ENCODE peak calls at places on chromosomes 11 and 22, in nine cellular contexts. R, B, F, E, V, K, N, S and M are unnamed samples.

GRCh38 chr11:102306048-102306575 is 11.2 kb upstream of the BIRC3 start:
- DNase-seq in R (peak; percentile 32), B (no peak), F (no peak), E (no peak), V (no peak), K (peak; percentile 81), N (no peak), S (no peak), M (no peak)

GRCh38 chr11:72676874-72677341 is 2.7 kb upstream of the PDE2A start:
- DNase-seq in R (peak; percentile 75), B (peak; percentile 37), F (no peak), E (peak; percentile 46), V (peak; percentile 47), K (peak; percentile 58), N (peak; percentile 67), S (peak; percentile 85), M (no peak)

GRCh38 chr22:49760280-49760629 is 67.4 kb downstream of the BRD1 start:
- DNase-seq in R (no peak), B (no peak), F (no peak), E (no peak), V (no peak), K (no peak), N (no peak), S (no peak), M (no peak)

GRCh38 chr11:117570701-117571100 is 226.3 kb downstream of the DSCAML1 start:
- DNase-seq in R (peak; percentile 22), B (no peak), F (peak; percentile 61), E (no peak), V (no peak), K (no peak), N (no peak), S (peak; percentile 33), M (no peak)

GRCh38 chr22:20267441-20268288 is 453 bp downstream of the RTN4R start:
- DNase-seq in R (peak; percentile 54), B (no peak), F (no peak), E (no peak), V (no peak), K (peak; percentile 45), N (no peak), S (no peak), M (no peak)

GRCh38 chr11:123174196-123175183 is 20.6 kb downstream of the CLMP start:
- DNase-seq in R (peak; percentile 32), B (no peak), F (peak; percentile 93), E (peak; percentile 92), V (no peak), K (peak; percentile 65), N (peak; percentile 72), S (no peak), M (peak; percentile 98)

GRCh38 chr11:70542406-70542805 is 144.1 kb downstream of the CTTN start:
- DNase-seq in R (no peak), B (no peak), F (no peak), E (no peak), V (no peak), K (no peak), N (no peak), S (no peak), M (no peak)

GRCh38 chr22:19717691-19718254 is 3.5 kb downstream of the SEPTIN5 start:
- DNase-seq in R (peak; percentile 79), B (peak; percentile 68), F (peak; percentile 86), E (peak; percentile 55), V (peak; percentile 63), K (peak; percentile 74), N (peak; percentile 84), S (peak; percentile 89), M (no peak)

GRCh38 chr22:23066200-23067022 is 3.9 kb upstream of the GNAZ start:
- DNase-seq in R (no peak), B (peak; percentile 51), F (peak; percentile 28), E (no peak), V (no peak), K (no peak), N (no peak), S (peak; percentile 33), M (no peak)

GRCh38 chr22:26056455-26056854 is 112.8 kb upstream of the SEZ6L start:
- DNase-seq in R (no peak), B (no peak), F (no peak), E (no peak), V (no peak), K (no peak), N (no peak), S (no peak), M (no peak)

GRCh38 chr11:32006799-32007388 is 84.0 kb upstream of the RCN1 start:
- DNase-seq in R (peak; percentile 19), B (peak; percentile 37), F (no peak), E (peak; percentile 59), V (no peak), K (no peak), N (no peak), S (no peak), M (peak; percentile 7)

GRCh38 chr11:19633276-19633675 is 79.4 kb upstream of the NAV2 start:
- DNase-seq in R (peak; percentile 54), B (no peak), F (peak; percentile 94), E (peak; percentile 31), V (peak; percentile 11), K (peak; percentile 69), N (peak; percentile 79), S (peak; percentile 41), M (no peak)

GRCh38 chr11:5197538-5197937 is 2.9 kb downstream of the OR51V1 start:
- DNase-seq in R (no peak), B (no peak), F (no peak), E (no peak), V (no peak), K (no peak), N (no peak), S (no peak), M (no peak)

GRCh38 chr22:23302171-23303002 is 122.1 kb downstream of the BCR start:
- DNase-seq in R (no peak), B (no peak), F (no peak), E (peak; percentile 33), V (no peak), K (no peak), N (no peak), S (peak; percentile 33), M (no peak)

GRCh38 chr11:33065445-33066178 is 26.2 kb downstream of the TCP11L1 start:
- DNase-seq in R (peak; percentile 77), B (peak; percentile 66), F (peak; percentile 82), E (peak; percentile 65), V (peak; percentile 36), K (peak; percentile 67), N (peak; percentile 54), S (peak; percentile 75), M (no peak)

GRCh38 chr11:83574516-83574915 is 288.3 kb upstream of the CCDC90B start:
- DNase-seq in R (no peak), B (no peak), F (no peak), E (no peak), V (no peak), K (no peak), N (no peak), S (no peak), M (no peak)

GRCh38 chr11:8289426-8290047 is 25.9 kb upstream of the LMO1 start:
- DNase-seq in R (no peak), B (no peak), F (peak; percentile 26), E (no peak), V (no peak), K (no peak), N (no peak), S (no peak), M (no peak)

GRCh38 chr11:116108161-116108560 is 603.9 kb upstream of the CADM1 start:
- DNase-seq in R (no peak), B (no peak), F (no peak), E (no peak), V (no peak), K (no peak), N (no peak), S (no peak), M (no peak)

DNA sequence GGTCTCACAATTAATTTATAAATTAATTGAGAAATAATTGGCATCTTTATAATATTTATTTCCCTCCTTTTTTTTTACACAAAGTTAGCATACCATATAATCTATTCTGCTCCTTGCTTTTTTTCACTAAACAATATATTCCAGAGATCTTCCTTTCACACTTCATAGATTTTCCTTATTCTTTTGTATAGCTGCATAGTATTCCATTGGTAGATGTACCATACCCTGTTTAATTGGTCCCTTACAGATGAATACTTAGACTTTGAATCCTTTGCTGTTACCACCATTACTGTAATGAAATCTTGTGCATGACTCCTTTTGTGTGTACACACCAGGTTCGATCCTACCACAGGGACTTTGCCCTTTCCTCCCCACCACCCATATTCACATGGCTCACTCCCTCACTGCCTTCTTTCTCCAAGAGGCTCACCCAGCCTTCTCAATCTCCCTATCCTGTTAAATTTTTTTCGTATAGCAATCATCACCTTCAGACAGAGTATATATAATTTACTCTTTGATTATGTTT is 48.9 kb downstream of the RBX1 start:
- DNase-seq in R (no peak), B (no peak), F (no peak), E (no peak), V (no peak), K (no peak), N (no peak), S (no peak), M (no peak)
- H3K4me3 ChIP-seq in R (no peak overlapping the region), B (no peak overlapping the region), F (no peak overlapping the region), E (no peak overlapping the region), V (no peak overlapping the region), K (no peak overlapping the region), N (no peak overlapping the region), S (no peak overlapping the region), M (no peak overlapping the region)

GRCh38 chr11:29527391-29527936 is 489.4 kb downstream of the KCNA4 start:
- DNase-seq in R (peak; percentile 13), B (peak; percentile 65), F (no peak), E (peak; percentile 69), V (no peak), K (no peak), N (no peak), S (no peak), M (peak; percentile 3)
- TF ChIP-seq CTCF in R (no peak), B (peak; percentile 68), F (no peak), E (peak; percentile 58), V (no peak), K (no peak), N (no peak), S (no peak), M (peak; percentile 25)

DNA sequence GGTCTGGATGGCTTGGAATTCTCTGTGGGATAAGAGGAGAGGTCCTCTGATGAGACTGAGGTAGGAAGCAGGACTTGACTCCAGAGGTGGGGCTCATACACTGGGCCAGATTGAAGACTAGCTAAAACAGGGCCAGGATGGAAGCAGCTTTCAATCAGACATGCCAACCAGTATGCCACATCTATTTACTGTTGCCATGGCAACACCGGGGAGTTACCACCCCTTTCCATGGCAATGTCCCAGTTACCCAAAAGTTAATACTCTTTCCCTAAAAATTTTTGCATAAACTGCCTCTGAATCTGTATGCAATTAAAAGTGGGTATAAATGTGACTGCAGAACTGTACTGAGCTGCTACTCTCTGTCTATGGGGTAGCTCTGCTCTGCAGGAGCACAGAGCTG is 247.5 kb upstream of the ZBED5 start:
- DNase-seq in R (no peak), B (no peak), F (no peak), E (no peak), V (no peak), K (no peak), N (no peak), S (no peak), M (no peak)
- H3K4me3 ChIP-seq in R (no peak overlapping the region), B (no peak overlapping the region), F (no peak overlapping the region), E (no peak overlapping the region), V (no peak overlapping the region), K (no peak overlapping the region), N (no peak overlapping the region), S (no peak overlapping the region), M (no peak overlapping the region)

GRCh38 chr11:34585870-34586654 is 34.8 kb upstream of the EHF start:
- DNase-seq in R (no peak), B (peak; percentile 33), F (no peak), E (peak; percentile 80), V (no peak), K (no peak), N (no peak), S (no peak), M (peak; percentile 23)
- TF ChIP-seq CTCF in R (peak; percentile 59), B (peak; percentile 84), F (peak; percentile 34), E (peak; percentile 41), V (peak; percentile 58), K (peak; percentile 50), N (peak; percentile 74), S (no peak), M (peak; percentile 55)